ENCODE peak calls at places on chromosome 11, in ten cellular contexts. R is foreskin fibroblast, H is fibroblast of pulmonary artery, I is fibroblast of the aortic adventitia, N is HL-60, Z is fibroblast of villous mesenchyme, T is sigmoid colon, U is coronary artery, J is mucosa of descending colon, K is progenitor cell of endocrine pancreas. Q is an unnamed sample.
A peak's percentile ranks its signal among the peaks of the same experiment; 100 is the strongest.

GRCh38 chr11:63508745-63509144 is 2.9 kb downstream of the LGALS12 start:
- DNase-seq in R (no peak), H (no peak), I (no peak), N (no peak), Z (no peak), T (no peak), U (no peak), J (no peak), K (no peak), Q (no peak)

GRCh38 chr11:62905286-62905685 is 15.9 kb downstream of the CHRM1 start:
- DNase-seq in R (no peak), H (no peak), I (peak; percentile 34), N (no peak), Z (peak; percentile 27), T (no peak), U (no peak), J (no peak), K (no peak), Q (no peak)

GRCh38 chr11:121482231-121483129 is 29.7 kb upstream of the SORL1-AS1 start:
- DNase-seq in R (no peak), H (peak; percentile 27), I (no peak), N (no peak), Z (no peak), T (no peak), U (no peak), J (no peak), K (no peak), Q (no peak)

GRCh38 chr11:1500466-1501420 is 14.2 kb upstream of the MOB2 start:
- DNase-seq in R (no peak), H (no peak), I (no peak), N (no peak), Z (no peak), T (peak; percentile 48), U (no peak), J (no peak), K (no peak), Q (no peak)

GRCh38 chr11:124077266-124077665 is 36.1 kb upstream of the OR10G7 start:
- DNase-seq in R (no peak), H (no peak), I (no peak), N (no peak), Z (no peak), T (no peak), U (no peak), J (no peak), K (no peak), Q (no peak)

GRCh38 chr11:15967166-15967565 is 389.2 kb downstream of the SOX6 start:
- DNase-seq in R (no peak), H (peak; percentile 74), I (no peak), N (no peak), Z (peak; percentile 42), T (no peak), U (no peak), J (peak; percentile 88), K (no peak), Q (no peak)

GRCh38 chr11:108496643-108497256 is 1.4 kb downstream of the POGLUT3 start:
- DNase-seq in R (peak; percentile 19), H (peak; percentile 15), I (peak; percentile 27), N (no peak), Z (peak; percentile 45), T (no peak), U (no peak), J (no peak), K (no peak), Q (no peak)

GRCh38 chr11:15101072-15101701 is 13.5 kb upstream of the INSC start:
- DNase-seq in R (peak; percentile 68), H (peak; percentile 81), I (peak; percentile 81), N (peak; percentile 24), Z (peak; percentile 78), T (peak; percentile 81), U (no peak), J (peak; percentile 74), K (peak; percentile 59), Q (no peak)

GRCh38 chr11:59102259-59102765 is 4.7 kb upstream of the FAM111B start:
- DNase-seq in R (peak; percentile 24), H (peak; percentile 41), I (peak; percentile 18), N (no peak), Z (peak; percentile 29), T (peak; percentile 69), U (no peak), J (peak; percentile 76), K (peak; percentile 47), Q (peak; percentile 71)
- TF ChIP-seq CTCF in R (peak; percentile 32), H (peak; percentile 34), I (peak; percentile 31), N (no peak), Z (peak; percentile 39), T (peak; percentile 12), U (no peak), J (peak; percentile 14), K (peak; percentile 42), Q (peak; percentile 41)

DNA sequence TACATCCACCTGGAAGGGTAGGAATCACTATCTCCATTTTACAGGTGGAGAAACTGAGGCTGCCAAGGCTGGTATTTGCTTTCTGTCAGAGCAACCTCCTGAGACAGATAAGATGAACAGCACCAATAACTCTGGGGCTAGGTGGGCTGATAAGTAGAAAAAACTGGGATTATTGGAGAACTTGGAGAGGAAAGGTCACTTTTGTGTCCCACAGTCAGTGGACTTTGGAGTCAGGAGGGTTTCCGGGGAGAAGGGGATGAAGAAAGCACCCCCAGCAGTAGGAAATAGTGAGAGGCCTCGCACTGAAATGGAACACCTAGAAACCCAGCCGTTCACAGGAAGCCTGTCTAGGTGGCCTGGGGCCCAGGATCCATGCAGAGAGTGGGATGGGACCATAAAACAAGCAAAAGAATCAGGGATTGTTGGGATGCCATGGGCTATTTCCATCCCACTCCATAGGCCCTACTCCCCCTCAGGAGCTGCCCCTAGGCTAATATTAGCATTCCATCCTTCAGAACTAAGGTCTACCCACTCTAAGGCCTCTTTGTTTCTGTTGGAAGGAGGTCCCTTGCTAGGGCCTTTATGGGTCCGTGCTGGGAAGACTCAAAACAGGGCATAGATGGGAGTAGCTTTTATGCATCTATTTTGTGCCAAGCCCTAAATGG is 31.0 kb upstream of the FCHSD2 start:
- DNase-seq in R (no peak), H (no peak), I (no peak), N (no peak), Z (no peak), T (peak; percentile 19), U (no peak), J (no peak), K (no peak), Q (no peak)
- TF ChIP-seq CTCF in R (no peak), H (no peak), I (no peak), N (no peak), Z (no peak), T (no peak), U (no peak), J (no peak), K (no peak), Q (no peak)

GRCh38 chr11:65425971-65426838 is 3.6 kb downstream of the NEAT1 start:
- DNase-seq in R (peak; percentile 68), H (peak; percentile 85), I (peak; percentile 85), N (peak; percentile 93), Z (peak; percentile 88), T (peak; percentile 52), U (peak; percentile 29), J (peak; percentile 59), K (no peak), Q (no peak)

GRCh38 chr11:65424200-65425104 is 1.9 kb downstream of the NEAT1 start:
- DNase-seq in R (no peak), H (peak; percentile 79), I (peak; percentile 82), N (no peak), Z (peak; percentile 55), T (peak; percentile 77), U (peak; percentile 75), J (peak; percentile 65), K (no peak), Q (no peak)

GRCh38 chr11:65423516-65424199 is 1.1 kb downstream of the NEAT1 start:
- DNase-seq in R (no peak), H (no peak), I (peak; percentile 61), N (no peak), Z (no peak), T (peak; percentile 72), U (peak; percentile 79), J (peak; percentile 54), K (no peak), Q (no peak)

GRCh38 chr11:65426839-65427690 is 4.5 kb downstream of the NEAT1 start:
- DNase-seq in R (peak; percentile 64), H (peak; percentile 87), I (no peak), N (no peak), Z (peak; percentile 84), T (peak; percentile 81), U (peak; percentile 76), J (peak; percentile 71), K (no peak), Q (no peak)

DNA sequence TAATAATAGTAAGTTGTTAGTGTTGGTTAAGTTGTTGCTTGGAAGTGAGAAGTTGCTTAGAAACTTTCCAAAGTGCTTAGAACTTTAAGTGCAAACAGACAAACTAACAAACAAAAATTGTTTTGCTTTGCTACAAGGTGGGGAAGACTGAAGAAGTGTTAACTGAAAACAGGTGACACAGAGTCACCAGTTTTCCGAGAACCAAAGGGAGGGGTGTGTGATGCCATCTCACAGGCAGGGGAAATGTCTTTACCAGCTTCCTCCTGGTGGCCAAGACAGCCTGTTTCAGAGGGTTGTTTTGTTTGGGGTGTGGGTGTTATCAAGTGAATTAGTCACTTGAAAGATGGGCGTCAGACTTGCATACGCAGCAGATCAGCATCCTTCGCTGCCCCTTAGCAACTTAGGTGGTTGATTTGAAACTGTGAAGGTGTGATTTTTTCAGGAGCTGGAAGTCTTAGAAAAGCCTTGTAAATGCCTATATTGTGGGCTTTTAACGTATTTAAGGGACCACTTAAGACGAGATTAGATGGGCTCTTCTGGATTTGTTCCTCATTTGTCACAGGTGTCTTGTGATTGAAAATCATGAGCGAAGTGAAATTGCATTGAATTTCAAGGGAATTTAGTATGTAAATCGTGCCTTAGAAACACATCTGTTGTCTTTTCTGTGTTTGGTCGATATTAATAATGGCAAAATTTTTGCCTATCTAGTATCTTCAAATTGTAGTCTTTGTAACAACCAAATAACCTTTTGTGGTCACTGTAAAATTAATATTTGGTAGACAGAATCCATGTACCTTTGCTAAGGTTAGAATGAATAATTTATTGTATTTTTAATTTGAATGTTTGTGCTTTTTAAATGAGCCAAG is 2.7 kb downstream of the NEAT1 start:
- DNase-seq in R (no peak), H (peak; percentile 84), I (peak; percentile 87), N (no peak), Z (peak; percentile 73), T (peak; percentile 76), U (peak; percentile 74), J (peak; percentile 75), K (no peak), Q (no peak)
- TF ChIP-seq CTCF in R (no peak), H (no peak), I (peak; percentile 22), N (no peak), Z (no peak), T (no peak), U (no peak), J (no peak), K (peak; percentile 11), Q (peak; percentile 54)

GRCh38 chr11:75815345-75815983 is 454 bp downstream of the UVRAG start:
- DNase-seq in R (no peak), H (peak; percentile 42), I (peak; percentile 27), N (no peak), Z (peak; percentile 47), T (peak; percentile 83), U (peak; percentile 85), J (peak; percentile 43), K (peak; percentile 18), Q (no peak)

GRCh38 chr11:75814369-75814685 is 683 bp upstream of the UVRAG start:
- DNase-seq in R (no peak), H (no peak), I (no peak), N (no peak), Z (no peak), T (no peak), U (no peak), J (no peak), K (no peak), Q (no peak)

GRCh38 chr11:75813622-75814039 is 1.4 kb upstream of the UVRAG start:
- DNase-seq in R (no peak), H (peak; percentile 64), I (no peak), N (no peak), Z (no peak), T (no peak), U (no peak), J (no peak), K (no peak), Q (no peak)

GRCh38 chr11:75813126-75813525 is 1.9 kb upstream of the UVRAG start:
- DNase-seq in R (no peak), H (no peak), I (no peak), N (no peak), Z (no peak), T (no peak), U (no peak), J (no peak), K (no peak), Q (no peak)

GRCh38 chr11:75814686-75815344 is at the start of gene UVRAG:
- DNase-seq in R (peak; percentile 96), H (peak; percentile 100), I (peak; percentile 100), N (peak; percentile 98), Z (peak; percentile 100), T (peak; percentile 99), U (peak; percentile 100), J (peak; percentile 99), K (peak; percentile 99), Q (peak; percentile 98)
- TF ChIP-seq CTCF in R (no peak), H (no peak), I (peak; percentile 18), N (no peak), Z (no peak), T (peak; percentile 15), U (no peak), J (no peak), K (no peak), Q (peak; percentile 20)

Q was measured in type B pancreatic cell.